ENCODE peak calls at places on chromosomes 5 and 9, in ten cellular contexts. X is NCI-H460, N is foreskin melanocyte, S is IMR-90, R is Caco-2, O is bronchial epithelial cell, I is NCI-H1694 treated with DMSO at 0.1 percent for 48 hours, D is mucosa of descending colon, V is posterior cingulate gyrus, K is AG10803. W is an unnamed sample.

GRCh38 chr9:129619787-129620668 is 873 bp downstream of the C9orf50 start:
- DNase-seq in I (no peak), V (peak), R (no peak), S (peak), K (peak), N (no peak), X (no peak), D (no peak), O (no peak), W (peak)

GRCh38 chr9:134159566-134160245 is 4.7 kb downstream of the RNU6ATAC start:
- DNase-seq in X (no peak), I (no peak), V (no peak), R (no peak), D (no peak), N (no peak), O (no peak), K (no peak), S (no peak), W (no peak)

GRCh38 chr9:121550569-121551512 is 51.2 kb upstream of the GGTA1 start:
- DNase-seq in X (peak), I (peak), K (peak), V (peak), D (peak), O (peak), R (peak), N (peak), S (peak), W (peak)

GRCh38 chr9:77847626-77848025 is 184.0 kb downstream of the GNAQ start:
- DNase-seq in S (no peak), O (peak), X (no peak), R (no peak), V (no peak), K (no peak), D (no peak), I (no peak), N (no peak), W (no peak)

GRCh38 chr9:136119259-136120118 is 814 bp upstream of the TMEM250 start:
- DNase-seq in D (peak), O (no peak), K (peak), V (no peak), X (no peak), N (no peak), R (peak), I (no peak), S (peak), W (no peak)

GRCh38 chr9:120438111-120438510 is 141.9 kb downstream of the CDK5RAP2 start:
- DNase-seq in K (peak), X (no peak), S (peak), N (no peak), I (no peak), O (peak), V (no peak), D (no peak), R (no peak), W (no peak)

GRCh38 chr9:129888809-129889460 is 53.7 kb downstream of the USP20 start:
- DNase-seq in X (no peak), D (peak), O (no peak), N (no peak), I (no peak), V (peak), R (no peak), S (no peak), K (no peak), W (no peak)

GRCh38 chr9:88826651-88827245 is 164.5 kb upstream of the S1PR3 start:
- DNase-seq in X (no peak), K (peak), D (no peak), R (no peak), S (peak), O (no peak), V (no peak), I (no peak), N (no peak), W (no peak)

GRCh38 chr9:13570521-13570974 is 291.1 kb upstream of the MPDZ start:
- DNase-seq in N (no peak), X (no peak), S (no peak), R (no peak), V (no peak), K (no peak), I (no peak), O (no peak), D (no peak), W (no peak)

GRCh38 chr5:159189310-159189709 is 20.0 kb downstream of the RNF145 start:
- DNase-seq in X (no peak), V (no peak), O (peak), N (no peak), D (no peak), R (no peak), K (no peak), I (no peak), S (peak), W (no peak)

GRCh38 chr5:1038417-1039209 is 30.0 kb downstream of the NKD2 start:
- DNase-seq in S (no peak), I (no peak), V (peak), R (no peak), K (no peak), D (no peak), N (no peak), O (no peak), X (no peak), W (peak)

GRCh38 chr9:111094433-111095421 is 56.5 kb upstream of the LPAR1 start:
- DNase-seq in D (no peak), V (no peak), R (no peak), N (no peak), I (no peak), O (peak), X (peak), K (peak), S (peak), W (no peak)

GRCh38 chr5:82159014-82159413 is 119.1 kb downstream of the RPS23 start:
- DNase-seq in R (no peak), S (peak), N (no peak), D (no peak), I (no peak), O (peak), K (peak), X (peak), V (no peak), W (no peak)

GRCh38 chr5:179143446-179143845 is 83.3 kb downstream of the ZNF354C start:
- DNase-seq in V (peak), X (no peak), K (peak), S (peak), N (no peak), O (no peak), I (no peak), R (no peak), D (peak), W (no peak)

GRCh38 chr5:162573758-162574157 is 506.2 kb downstream of the GABRG2 start:
- DNase-seq in V (no peak), D (no peak), O (no peak), R (no peak), K (no peak), N (no peak), S (no peak), X (no peak), I (no peak), W (no peak)

GRCh38 chr5:60149081-60149480 is 255.6 kb upstream of the PDE4D start:
- DNase-seq in D (no peak), R (no peak), V (no peak), X (no peak), N (no peak), I (no peak), K (no peak), S (no peak), O (no peak), W (no peak)

GRCh38 chr5:117680421-117680820 is 1105.8 kb upstream of the SEMA6A start:
- DNase-seq in V (no peak), X (no peak), D (no peak), N (no peak), R (no peak), O (no peak), I (no peak), K (no peak), S (peak), W (no peak)

GRCh38 chr5:142922223-142922952 is 152.2 kb downstream of the ARHGAP26 start:
- DNase-seq in N (peak), I (peak), V (no peak), S (peak), R (no peak), O (peak), D (no peak), K (peak), X (peak), W (no peak)

GRCh38 chr5:90366972-90367371 is 42.6 kb downstream of the CETN3 start:
- DNase-seq in K (no peak), S (no peak), N (no peak), O (no peak), X (no peak), I (no peak), V (no peak), D (no peak), R (no peak), W (no peak)

GRCh38 chr9:125374443-125375309 is 113.0 kb downstream of the GAPVD1 start:
- DNase-seq in R (peak), X (peak), V (peak), K (peak), S (peak), I (peak), N (peak), O (peak), D (peak), W (peak)

GRCh38 chr9:128190516-128191405 is 611 bp downstream of the CIZ1 start:
- DNase-seq in R (no peak), I (no peak), O (no peak), X (no peak), D (no peak), K (peak), N (no peak), V (peak), S (no peak), W (no peak)

GRCh38 chr5:92907914-92908606 is 673.0 kb downstream of the NR2F1-AS1 start:
- DNase-seq in O (no peak), V (no peak), S (peak), X (no peak), R (no peak), D (no peak), N (peak), K (peak), I (no peak), W (no peak)

GRCh38 chr9:76905984-76906861 is at the start of gene PRUNE2:
- DNase-seq in K (peak), R (peak), V (peak), N (peak), O (peak), D (peak), S (peak), I (no peak), X (peak), W (peak)

GRCh38 chr9:108708448-108708847 is 147.3 kb downstream of the ACTL7B start:
- DNase-seq in S (no peak), X (no peak), O (no peak), N (no peak), V (peak), K (no peak), D (no peak), R (no peak), I (no peak), W (no peak)

GRCh38 chr9:38017149-38017884 is 51.7 kb downstream of the SHB start:
- DNase-seq in D (no peak), R (no peak), O (peak), S (peak), X (peak), V (peak), N (no peak), K (peak), I (no peak), W (peak)

GRCh38 chr5:37717613-37718431 is 122.0 kb downstream of the GDNF start:
- DNase-seq in V (no peak), S (peak), N (no peak), D (peak), I (peak), O (peak), K (peak), X (peak), R (peak), W (peak)

GRCh38 chr9:109179801-109180523 is 12.9 kb upstream of the FRRS1L start:
- DNase-seq in I (no peak), O (no peak), R (no peak), V (peak), N (no peak), K (no peak), S (no peak), D (no peak), X (no peak), W (no peak)

GRCh38 chr5:108567429-108567828 is 180.3 kb upstream of the FER start:
- DNase-seq in R (no peak), I (no peak), N (no peak), V (peak), S (no peak), D (no peak), X (no peak), O (no peak), K (no peak), W (no peak)

GRCh38 chr9:5453004-5453403 is 2.7 kb downstream of the CD274 start:
- DNase-seq in I (no peak), X (no peak), K (no peak), O (peak), V (no peak), R (no peak), N (no peak), S (no peak), D (no peak), W (no peak)

GRCh38 chr5:3127423-3127911 is 376.0 kb upstream of the IRX2 start:
- DNase-seq in O (no peak), X (no peak), D (no peak), R (no peak), N (no peak), K (no peak), S (no peak), V (no peak), I (no peak), W (no peak)

GRCh38 chr9:21994526-21994995 is at the start of gene CDKN2B-AS1:
- DNase-seq in I (peak), K (peak), R (peak), O (peak), D (peak), N (peak), V (peak), S (peak), X (no peak), W (peak)

GRCh38 chr5:128586848-128587247 is 48.8 kb upstream of the FBN2 start:
- DNase-seq in R (no peak), K (no peak), S (peak), N (no peak), X (no peak), V (no peak), O (no peak), D (no peak), I (no peak), W (no peak)

GRCh38 chr9:136659861-136660784 is 2.6 kb upstream of the EGFL7 start:
- DNase-seq in S (no peak), O (no peak), R (peak), I (no peak), K (no peak), V (no peak), N (no peak), D (no peak), X (no peak), W (no peak)

GRCh38 chr5:175443514-175444059 is 395 bp downstream of the DRD1 start:
- DNase-seq in O (no peak), K (no peak), R (no peak), S (no peak), X (no peak), V (peak), N (no peak), D (no peak), I (no peak), W (no peak)

GRCh38 chr9:959914-960313 is 16.5 kb upstream of the DMRT3 start:
- DNase-seq in O (peak), R (no peak), S (no peak), K (no peak), I (no peak), N (no peak), X (no peak), V (no peak), D (no peak), W (no peak)

GRCh38 chr5:151068571-151069197 is 12.2 kb downstream of the TNIP1 start:
- DNase-seq in S (peak), O (no peak), I (no peak), R (no peak), N (no peak), X (no peak), V (peak), K (peak), D (no peak), W (no peak)